ENCODE peak calls at places on chromosome 5, in seven cellular contexts. T is Caco-2, V is endothelial cell of umbilical vein, F is ascending aorta, K is tibial artery, I is mucosa of descending colon, U is heart left ventricle. Q is an unnamed sample. For H3K9me3, the result is how much of the 10 kb centered on the place peaks cover.

GRCh38 chr5:44542470-44542869 is 153.2 kb upstream of the FGF10 start:
- DNase-seq in I (no peak), K (no peak), U (no peak), F (no peak), T (no peak), V (no peak), Q (no peak)

GRCh38 chr5:150246424-150246823 is 43.1 kb downstream of the CAMK2A start:
- DNase-seq in F (no peak), K (no peak), U (no peak), T (no peak), V (no peak), I (no peak), Q (no peak)

GRCh38 chr5:133736512-133736911 is 124.2 kb upstream of the FSTL4 start:
- DNase-seq in I (no peak), T (no peak), K (no peak), U (no peak), F (no peak), V (no peak), Q (no peak)

GRCh38 chr5:10585120-10585915 is 21.4 kb downstream of the ANKRD33B start:
- DNase-seq in V (no peak), F (no peak), I (no peak), K (peak), T (no peak), U (no peak), Q (no peak)

GRCh38 chr5:172735141-172735831 is 35.7 kb downstream of the DUSP1 start:
- DNase-seq in T (no peak), K (peak), I (no peak), F (no peak), V (no peak), U (no peak), Q (no peak)

GRCh38 chr5:138149530-138149929 is 10.3 kb upstream of the NME5 start:
- DNase-seq in U (no peak), F (no peak), K (no peak), I (no peak), T (peak), V (no peak), Q (no peak)

GRCh38 chr5:134086943-134087305 is 27.6 kb upstream of the TCF7 start:
- DNase-seq in K (no peak), T (no peak), U (no peak), F (no peak), V (no peak), I (peak), Q (peak)

GRCh38 chr5:89286320-89286719 is 403.3 kb upstream of the MEF2C start:
- DNase-seq in I (no peak), V (no peak), K (no peak), U (no peak), T (no peak), F (no peak), Q (no peak)

GRCh38 chr5:10354048-10354872 is 765 bp downstream of the MARCHF6 start:
- DNase-seq in F (no peak), T (peak), V (peak), U (peak), K (no peak), I (peak), Q (peak)

GRCh38 chr5:78845487-78845886 is 139.6 kb downstream of the ARSB start:
- DNase-seq in F (no peak), V (no peak), K (no peak), I (no peak), T (no peak), U (no peak), Q (no peak)

GRCh38 chr5:112350626-112351025 is 68.5 kb downstream of the EPB41L4A start:
- DNase-seq in I (no peak), U (no peak), F (no peak), V (no peak), T (no peak), K (no peak), Q (no peak)

GRCh38 chr5:6739603-6740002 is 26.4 kb downstream of the TENT4A start:
- DNase-seq in I (no peak), F (no peak), T (no peak), V (no peak), K (peak), U (no peak), Q (no peak)

GRCh38 chr5:124655943-124656459 is 90.4 kb downstream of the ZNF608 start:
- DNase-seq in U (no peak), F (no peak), I (peak), V (peak), T (peak), K (no peak), Q (no peak)

GRCh38 chr5:135644816-135645215 is 66.0 kb upstream of the CXCL14 start:
- DNase-seq in K (no peak), F (no peak), V (no peak), U (no peak), T (no peak), I (no peak), Q (no peak)

GRCh38 chr5:79736528-79737514 is 47.2 kb downstream of the CMYA5 start:
- DNase-seq in U (no peak), F (no peak), V (no peak), K (no peak), T (no peak), I (no peak), Q (peak)

GRCh38 chr5:140417235-140417634 is 15.6 kb downstream of the ANKHD1 start:
- DNase-seq in K (no peak), T (no peak), U (no peak), V (no peak), F (no peak), I (no peak), Q (no peak)

GRCh38 chr5:140423609-140424008 is 22.0 kb downstream of the ANKHD1 start:
- DNase-seq in T (no peak), K (no peak), V (no peak), F (no peak), I (no peak), U (no peak), Q (no peak)

GRCh38 chr5:140420665-140421361 is 19.2 kb downstream of the ANKHD1 start:
- DNase-seq in K (no peak), U (no peak), V (no peak), I (no peak), F (no peak), T (no peak), Q (no peak)

GRCh38 chr5:140418862-140419520 is 17.4 kb downstream of the ANKHD1 start:
- DNase-seq in K (no peak), V (no peak), T (no peak), U (no peak), I (no peak), F (no peak), Q (no peak)

DNA sequence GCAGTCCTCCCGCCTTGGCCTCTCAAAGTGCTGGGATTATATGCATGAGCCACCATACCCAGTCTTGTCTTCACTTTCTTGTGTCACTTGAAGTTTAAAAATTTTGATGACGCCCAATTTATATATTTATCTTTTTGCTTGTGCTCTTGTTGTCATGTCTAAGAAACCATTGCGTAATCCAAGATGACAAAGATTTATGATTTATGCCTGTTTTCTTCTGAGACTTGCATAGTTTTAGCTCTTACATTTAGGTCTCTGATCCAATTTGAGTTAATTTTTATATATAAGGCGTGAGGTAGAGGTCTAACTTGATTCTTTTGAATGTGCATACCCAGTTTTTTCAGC is 18.6 kb downstream of the ANKHD1 start:
- DNase-seq in V (no peak), F (no peak), I (no peak), K (no peak), U (no peak), T (no peak), Q (no peak)
- H3K9me3 ChIP-seq in V (under half), F (under half), I (under half), K (under half), U (under half), T (under half), Q (under half)

GRCh38 chr5:151581347-151581746 is 9.8 kb downstream of the FAT2 start:
- DNase-seq in V (no peak), I (no peak), U (no peak), K (no peak), T (no peak), F (no peak), Q (no peak)
- H3K4me3 ChIP-seq in V (no peak), I (no peak), U (no peak), K (no peak), T (no peak), F (no peak), Q (no peak)

GRCh38 chr5:141373673-141374317 is at the start of gene PCDHGA6:
- DNase-seq in F (no peak), U (no peak), T (peak), K (no peak), V (peak), I (no peak), Q (no peak)

GRCh38 chr5:141366016-141366896 is 2.3 kb downstream of the PCDHGA5 start:
- DNase-seq in F (no peak), T (no peak), U (no peak), I (no peak), V (no peak), K (no peak), Q (no peak)

GRCh38 chr5:141374627-141375026 is 936 bp downstream of the PCDHGA6 start:
- DNase-seq in U (no peak), T (no peak), V (no peak), F (no peak), K (no peak), I (no peak), Q (no peak)

GRCh38 chr5:141371572-141372475 is 1.8 kb downstream of the PCDHGB3 start:
- DNase-seq in T (no peak), I (no peak), F (no peak), V (no peak), U (no peak), K (no peak), Q (no peak)

DNA sequence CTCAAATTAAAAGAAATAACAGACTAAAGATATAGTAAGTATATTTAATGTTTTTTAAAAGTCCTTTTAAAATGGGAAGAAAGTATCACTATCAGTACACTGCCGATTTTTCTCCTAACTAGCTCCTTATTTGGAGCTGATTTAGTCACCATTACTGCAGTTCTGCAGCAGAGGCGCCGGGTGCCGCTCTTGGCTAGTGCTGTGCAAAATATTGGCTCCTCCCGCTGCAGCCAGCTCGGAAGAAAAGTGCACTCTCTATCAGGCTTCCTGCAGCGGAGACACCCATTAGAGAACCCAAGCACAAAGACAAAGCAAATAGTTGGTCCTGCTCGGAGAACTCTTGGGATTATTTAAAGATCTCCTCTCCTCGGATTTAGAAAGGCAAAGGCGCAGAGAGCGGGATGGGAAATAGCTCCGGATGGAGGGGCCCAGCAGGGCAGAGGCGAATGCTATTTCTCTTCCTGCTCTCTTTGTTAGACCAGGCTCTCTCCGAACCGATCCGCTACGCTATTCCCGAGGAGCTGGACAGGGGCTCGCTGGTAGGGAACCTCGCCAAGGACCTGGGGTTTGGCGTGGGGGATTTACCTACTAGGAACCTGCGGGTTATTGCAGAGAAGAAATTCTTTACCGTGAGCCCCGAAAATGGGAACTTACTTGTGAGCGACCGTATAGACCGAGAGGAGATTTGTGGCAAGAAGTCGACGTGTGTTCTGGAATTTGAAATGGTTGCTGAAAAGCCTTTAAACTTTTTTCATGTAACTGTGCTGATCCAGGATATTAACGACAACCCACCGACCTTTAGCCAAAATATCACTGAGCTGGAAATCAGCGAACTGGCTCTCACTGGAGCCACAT is at the start of gene PCDHGB3:
- DNase-seq in U (no peak), T (peak), F (no peak), K (no peak), I (peak), V (peak), Q (no peak)
- H3K9me3 ChIP-seq in U (half or more), T (under half), F (half or more), K (under half), I (half or more), V (under half), Q (half or more)

GRCh38 chr5:169003721-169004481 is 297.0 kb downstream of the SLIT3 start:
- DNase-seq in I (peak), T (peak), U (no peak), F (no peak), K (peak), V (no peak), Q (no peak)
- H3K4me3 ChIP-seq in I (no peak), T (no peak), U (no peak), F (no peak), K (peak), V (no peak), Q (no peak)

DNA sequence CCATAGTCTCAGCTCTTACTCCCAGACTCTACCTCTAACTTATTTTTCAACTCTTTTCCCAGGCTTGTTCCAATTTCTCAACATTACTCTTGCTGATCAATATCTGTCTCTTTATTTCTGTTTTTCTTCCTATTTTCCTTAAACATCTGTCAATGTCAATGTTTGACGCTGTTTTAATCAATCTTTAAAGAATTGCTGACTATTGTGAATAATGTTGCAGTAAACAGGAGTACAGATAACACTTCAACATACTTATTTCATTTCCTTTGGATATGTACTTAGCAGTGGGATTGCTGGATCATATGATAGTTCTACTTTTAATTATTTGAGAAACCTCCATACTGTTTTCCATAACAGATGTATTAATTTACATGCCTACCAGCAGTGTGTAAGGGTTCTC is 229.0 kb downstream of the TRIM36 start:
- DNase-seq in F (no peak), V (no peak), U (no peak), I (no peak), K (no peak), T (no peak), Q (no peak)
- H3K9me3 ChIP-seq in F (under half), V (under half), U (under half), I (under half), K (under half), T (under half), Q (under half)

DNA sequence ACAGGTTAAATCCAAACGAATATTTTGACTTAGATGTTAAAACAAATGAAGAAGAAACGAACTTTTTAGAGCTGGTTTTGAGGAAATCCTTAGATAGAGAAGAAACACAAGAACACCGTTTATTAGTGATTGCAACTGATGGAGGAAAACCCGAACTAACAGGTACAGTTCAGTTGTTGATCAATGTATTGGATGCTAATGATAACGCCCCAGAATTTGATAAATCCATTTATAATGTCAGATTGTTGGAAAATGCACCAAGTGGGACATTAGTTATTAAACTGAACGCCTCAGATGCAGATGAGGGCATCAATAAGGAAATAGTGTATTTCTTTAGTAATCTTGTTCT is 842 bp downstream of the PCDHA5 start:
- DNase-seq in I (no peak), U (no peak), K (no peak), T (no peak), F (no peak), V (no peak), Q (no peak)
- H3K4me3 ChIP-seq in I (no peak), U (no peak), K (no peak), T (no peak), F (no peak), V (no peak), Q (no peak)

DNA sequence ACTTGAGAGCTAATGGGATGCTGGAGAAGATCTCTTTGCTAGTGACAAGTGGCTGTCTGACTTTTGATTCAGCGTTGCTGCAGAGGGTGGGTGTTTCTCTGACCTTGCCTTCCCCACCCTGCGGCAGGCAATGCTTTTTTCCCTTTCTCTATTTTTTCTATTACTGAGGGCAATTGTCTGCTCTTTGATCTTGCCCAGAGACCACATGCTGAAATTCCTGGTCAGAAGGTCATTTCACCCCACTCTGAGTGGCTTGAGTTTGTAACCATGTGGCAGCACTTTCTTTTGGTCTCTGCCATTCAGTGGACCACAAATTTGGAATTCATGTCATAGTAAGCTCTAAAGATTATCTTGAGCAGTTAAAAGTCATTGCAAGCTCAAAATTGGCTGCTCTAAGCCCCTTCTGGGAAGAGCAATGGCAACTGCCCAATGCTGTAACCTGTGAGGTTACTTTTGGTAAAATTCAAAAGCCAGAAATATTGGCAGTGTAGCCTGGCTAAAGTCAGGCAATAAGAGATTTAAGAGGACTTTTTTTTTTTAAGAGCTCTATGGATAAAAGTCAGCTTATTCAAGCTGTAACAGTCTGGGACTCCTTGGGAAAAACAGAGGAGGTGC is 30.4 kb upstream of the MTMR12 start:
- DNase-seq in V (no peak), F (no peak), I (no peak), U (no peak), K (no peak), T (no peak), Q (no peak)
- H3K9me3 ChIP-seq in V (under half), F (under half), I (under half), U (under half), K (under half), T (under half), Q (under half)